ENCODE peak calls at places on chromosomes 5 and 9, in eight cellular contexts. H is fibroblast of pulmonary artery, C is Panc1, W is sigmoid colon, T is suprapubic skin, P is AG09319, S is RWPE1, B is A549. A is an unnamed sample.

GRCh38 chr9:120091206-120091605 is 488.8 kb downstream of the CDK5RAP2 start:
- DNase-seq in H (no peak), T (no peak), C (no peak), P (no peak), S (no peak), W (no peak), B (no peak), A (no peak)

GRCh38 chr9:137694962-137695875 is 76.4 kb downstream of the EHMT1 start:
- DNase-seq in S (no peak), P (no peak), H (peak), W (no peak), B (peak), C (no peak), T (no peak), A (peak)

GRCh38 chr9:90100014-90100413 is 495.2 kb downstream of the GADD45G start:
- DNase-seq in H (no peak), P (no peak), S (no peak), W (no peak), T (no peak), C (no peak), B (no peak), A (no peak)

GRCh38 chr9:92184041-92184564 is 68.9 kb upstream of the SPTLC1 start:
- DNase-seq in W (no peak), C (no peak), S (no peak), B (no peak), T (no peak), P (no peak), H (no peak), A (no peak)

GRCh38 chr5:136036293-136036911 is 7.6 kb downstream of the TGFBI start:
- DNase-seq in H (no peak), C (no peak), P (no peak), W (peak), S (no peak), B (no peak), T (peak), A (no peak)

GRCh38 chr9:16960084-16960483 is 89.6 kb upstream of the BNC2 start:
- DNase-seq in W (no peak), C (no peak), B (no peak), T (no peak), S (peak), P (no peak), H (peak), A (no peak)

GRCh38 chr9:26754494-26755188 is 138.0 kb downstream of the CAAP1 start:
- DNase-seq in H (no peak), P (no peak), W (no peak), T (no peak), S (no peak), C (no peak), B (no peak), A (no peak)

GRCh38 chr9:469672-470040 is 255.0 kb downstream of the DOCK8 start:
- DNase-seq in S (no peak), T (no peak), P (no peak), H (no peak), C (no peak), W (peak), B (no peak), A (no peak)

GRCh38 chr5:6937675-6938074 is 224.4 kb downstream of the TENT4A start:
- DNase-seq in C (no peak), S (no peak), T (no peak), H (no peak), W (no peak), B (no peak), P (no peak), A (no peak)

GRCh38 chr9:129481824-129482511 is 138.9 kb downstream of the C9orf50 start:
- DNase-seq in H (peak), C (no peak), B (no peak), S (no peak), T (no peak), W (no peak), P (no peak), A (no peak)

GRCh38 chr9:100066539-100066938 is 32.3 kb downstream of the ERP44 start:
- DNase-seq in W (no peak), B (no peak), T (no peak), H (peak), C (no peak), P (peak), S (no peak), A (no peak)

GRCh38 chr9:3526166-3526902 is 533 bp upstream of the RFX3 start:
- DNase-seq in H (peak), B (peak), T (peak), P (peak), C (no peak), S (peak), W (peak), A (peak)

GRCh38 chr5:17794829-17795228 is 160.6 kb downstream of the TAF11L14 start:
- DNase-seq in T (no peak), P (no peak), H (no peak), C (no peak), W (no peak), S (no peak), B (no peak), A (no peak)

GRCh38 chr9:81083062-81083461 is 606.3 kb downstream of the TLE1 start:
- DNase-seq in C (no peak), T (no peak), B (no peak), W (peak), P (no peak), H (peak), S (no peak), A (no peak)

GRCh38 chr5:14557840-14558239 is 23.8 kb upstream of the OTULINL start:
- DNase-seq in T (no peak), C (no peak), B (no peak), P (no peak), S (no peak), W (no peak), H (peak), A (no peak)

GRCh38 chr5:35246928-35247644 is 16.8 kb upstream of the PRLR start:
- DNase-seq in C (no peak), T (no peak), W (no peak), S (no peak), H (peak), B (no peak), P (no peak), A (no peak)

GRCh38 chr5:10364186-10364689 is 10.7 kb downstream of the MARCHF6 start:
- DNase-seq in B (no peak), H (no peak), T (no peak), C (no peak), S (no peak), W (no peak), P (no peak), A (peak)

GRCh38 chr5:134223406-134224251 is 2.2 kb downstream of the PPP2CA start:
- DNase-seq in T (no peak), S (no peak), B (no peak), C (no peak), W (no peak), H (peak), P (no peak), A (no peak)

GRCh38 chr9:123487944-123488343 is 131.9 kb downstream of the CRB2 start:
- DNase-seq in C (no peak), P (no peak), B (no peak), T (no peak), W (peak), S (no peak), H (no peak), A (no peak)

GRCh38 chr5:150503977-150504620 is 3.8 kb upstream of the NDST1 start:
- DNase-seq in T (no peak), C (no peak), S (no peak), B (no peak), H (peak), P (no peak), W (peak), A (no peak)

GRCh38 chr9:122374885-122375420 is 4.1 kb downstream of the PTGS1 start:
- DNase-seq in W (peak), S (peak), C (no peak), H (peak), P (peak), B (no peak), T (no peak), A (no peak)

GRCh38 chr9:95512751-95513120 is 4.0 kb downstream of the PTCH1 start:
- DNase-seq in B (no peak), S (no peak), H (peak), W (no peak), T (no peak), C (no peak), P (no peak), A (no peak)

DNA sequence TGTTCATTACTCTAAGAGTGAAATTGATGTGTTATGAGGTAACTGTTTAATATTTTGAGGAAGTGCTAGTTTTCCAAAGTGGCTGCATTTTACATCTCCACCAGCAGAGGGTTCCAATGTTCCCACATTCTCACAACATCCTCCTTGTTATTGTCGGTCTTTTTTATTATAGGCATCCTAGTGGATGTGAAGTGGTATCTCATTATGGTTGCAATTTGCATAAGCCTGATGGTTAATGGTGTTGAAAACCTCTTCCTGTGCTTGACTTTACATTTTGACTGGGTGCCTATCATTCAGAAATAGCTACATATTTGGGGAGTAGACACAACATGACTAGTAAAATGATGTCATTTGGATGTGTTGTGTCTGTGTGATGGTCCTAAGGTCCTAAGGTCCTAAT is 143.6 kb downstream of the MRPS30 start:
- DNase-seq in W (no peak), T (no peak), C (no peak), H (peak), P (no peak), B (peak), S (peak), A (peak)
- TF ChIP-seq CTCF in W (no peak), T (peak), C (peak), H (peak), P (peak), B (peak), S (peak), A (peak)

GRCh38 chr5:75050415-75050814 is 1.9 kb downstream of the GCNT4 start:
- DNase-seq in P (no peak), B (peak), S (no peak), H (peak), T (no peak), W (no peak), C (no peak), A (peak)
- TF ChIP-seq CTCF in P (peak), B (no peak), S (no peak), H (peak), T (no peak), W (no peak), C (peak), A (no peak)

DNA sequence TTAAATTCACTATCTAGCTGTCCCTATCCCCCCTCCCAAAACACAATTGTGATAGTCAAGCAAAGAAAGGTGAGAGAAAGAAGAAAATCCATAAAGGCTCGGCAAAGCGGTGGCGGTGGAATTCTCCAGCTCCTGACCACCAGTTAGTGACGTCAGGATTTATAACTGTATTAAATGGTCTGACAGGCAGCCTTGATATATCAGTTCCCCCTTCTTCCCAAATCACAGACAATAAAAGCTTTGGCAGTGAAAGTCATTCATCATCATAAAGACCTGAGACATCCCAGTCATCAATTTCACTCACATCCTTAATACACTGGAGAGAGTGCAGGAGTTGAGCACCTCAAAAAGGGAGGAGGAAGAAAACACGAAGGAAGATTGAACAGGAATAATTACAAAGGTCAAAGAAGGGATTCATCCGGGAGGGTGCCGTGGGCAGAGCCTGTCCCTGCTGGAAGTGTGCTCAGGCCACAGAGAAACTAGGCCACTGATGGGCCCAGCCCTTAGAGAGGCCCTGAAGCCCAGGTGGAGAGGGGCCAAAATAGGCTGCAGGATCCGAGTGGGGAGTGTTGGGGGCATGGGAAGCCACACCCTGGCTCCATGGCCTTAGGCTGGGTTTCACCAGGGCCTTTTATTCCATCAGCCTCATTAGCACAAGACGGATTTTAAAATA is 131.9 kb downstream of the PAX5 start:
- DNase-seq in H (no peak), B (no peak), P (no peak), C (no peak), T (no peak), S (no peak), W (no peak), A (no peak)
- TF ChIP-seq CTCF in H (no peak), B (no peak), P (no peak), C (no peak), T (no peak), S (no peak), W (no peak), A (no peak)

DNA sequence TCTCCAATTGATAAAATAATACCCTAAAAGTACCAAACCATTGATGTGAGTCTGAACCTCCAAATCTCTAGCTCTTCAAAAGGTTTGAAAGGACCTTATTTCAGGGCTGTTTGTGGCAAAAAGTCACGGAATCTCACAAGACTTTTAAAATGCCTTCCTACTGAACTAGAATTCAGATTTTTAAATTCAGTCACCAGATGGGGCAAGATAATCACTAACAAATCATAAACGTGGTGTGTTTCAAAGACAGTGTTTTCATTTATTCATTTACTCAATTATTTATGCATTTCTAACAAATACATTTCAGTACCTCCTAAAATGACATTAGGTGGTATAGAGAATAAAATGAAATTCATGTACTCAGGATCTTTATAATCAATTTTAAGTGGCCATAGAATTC is 68.2 kb upstream of the SMC2 start:
- DNase-seq in H (peak), W (no peak), C (no peak), B (no peak), T (no peak), S (no peak), P (no peak), A (no peak)
- TF ChIP-seq CTCF in H (no peak), W (no peak), C (no peak), B (no peak), T (no peak), S (no peak), P (peak), A (no peak)

GRCh38 chr5:149453618-149454415 is 74.7 kb upstream of the IL17B start:
- DNase-seq in W (no peak), C (no peak), H (no peak), P (no peak), T (no peak), S (no peak), B (no peak), A (no peak)

GRCh38 chr5:149459891-149460290 is 80.8 kb upstream of the IL17B start:
- DNase-seq in P (no peak), H (no peak), S (no peak), W (no peak), T (no peak), C (no peak), B (no peak), A (no peak)

GRCh38 chr5:149455889-149456409 is 76.9 kb upstream of the IL17B start:
- DNase-seq in T (no peak), W (peak), H (peak), C (no peak), S (no peak), P (no peak), B (no peak), A (no peak)

GRCh38 chr5:149457393-149457763 is 78.3 kb upstream of the IL17B start:
- DNase-seq in T (no peak), H (no peak), P (no peak), W (no peak), B (no peak), C (no peak), S (no peak), A (no peak)

GRCh38 chr5:149456597-149457392 is 77.7 kb upstream of the IL17B start:
- DNase-seq in W (no peak), S (no peak), T (no peak), C (no peak), P (no peak), H (peak), B (no peak), A (no peak)
- TF ChIP-seq CTCF in W (no peak), S (no peak), T (no peak), C (no peak), P (no peak), H (no peak), B (no peak), A (no peak)

GRCh38 chr5:139671096-139671841 is 23.1 kb downstream of the CXXC5 start:
- DNase-seq in H (no peak), B (no peak), T (no peak), W (no peak), P (no peak), C (no peak), S (peak), A (peak)

GRCh38 chr5:139668064-139668880 is 20.1 kb downstream of the CXXC5 start:
- DNase-seq in W (no peak), S (peak), C (no peak), H (no peak), T (no peak), P (no peak), B (no peak), A (no peak)

GRCh38 chr5:139669681-139670368 is 21.7 kb downstream of the CXXC5 start:
- DNase-seq in H (no peak), S (no peak), T (no peak), C (no peak), W (no peak), B (no peak), P (no peak), A (no peak)

GRCh38 chr5:139668924-139669680 is 21.0 kb downstream of the CXXC5 start:
- DNase-seq in P (no peak), S (no peak), B (no peak), T (no peak), C (no peak), W (no peak), H (no peak), A (no peak)

DNA sequence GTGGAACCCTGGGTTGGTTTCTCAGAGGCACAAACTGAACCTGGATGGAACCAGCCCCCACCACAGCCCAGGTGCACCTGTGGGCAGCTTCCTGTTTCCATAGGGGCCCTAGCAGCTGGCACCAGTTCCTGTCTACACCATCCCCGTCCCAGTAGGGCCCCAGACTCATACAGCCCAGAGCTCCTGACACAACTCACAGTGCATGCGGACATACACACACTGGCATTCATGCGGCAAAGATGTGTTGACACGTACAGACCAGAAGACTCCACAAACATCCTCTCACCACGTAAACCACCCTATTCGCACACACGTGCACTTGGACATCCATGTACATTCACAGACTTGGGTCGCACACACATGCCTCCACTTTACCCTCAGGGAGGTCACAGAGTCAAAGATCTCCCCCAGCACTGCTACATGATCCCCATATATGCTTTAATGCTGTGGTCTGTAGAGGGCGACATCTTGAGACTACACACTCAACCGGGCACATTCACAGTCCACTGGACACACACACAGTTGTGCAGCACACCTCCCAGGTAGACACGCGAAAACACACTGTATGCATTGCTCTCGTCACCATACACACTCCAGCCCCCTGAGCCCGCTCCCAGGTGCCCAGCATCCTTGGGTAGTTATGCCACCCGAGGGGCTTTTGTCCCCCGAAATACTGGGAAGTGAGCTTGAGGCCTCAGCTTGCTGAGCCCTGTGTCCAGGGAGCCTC is 22.4 kb downstream of the CXXC5 start:
- DNase-seq in H (no peak), S (no peak), C (no peak), P (no peak), B (peak), W (no peak), T (no peak), A (no peak)
- TF ChIP-seq CTCF in H (peak), S (no peak), C (no peak), P (peak), B (peak), W (no peak), T (no peak), A (peak)

GRCh38 chr5:139885857-139886208 is 90.2 kb downstream of the PSD2 start:
- DNase-seq in W (no peak), B (no peak), H (no peak), P (no peak), C (no peak), S (no peak), T (no peak), A (no peak)
- TF ChIP-seq CTCF in W (no peak), B (no peak), H (no peak), P (no peak), C (no peak), S (no peak), T (no peak), A (no peak)

DNA sequence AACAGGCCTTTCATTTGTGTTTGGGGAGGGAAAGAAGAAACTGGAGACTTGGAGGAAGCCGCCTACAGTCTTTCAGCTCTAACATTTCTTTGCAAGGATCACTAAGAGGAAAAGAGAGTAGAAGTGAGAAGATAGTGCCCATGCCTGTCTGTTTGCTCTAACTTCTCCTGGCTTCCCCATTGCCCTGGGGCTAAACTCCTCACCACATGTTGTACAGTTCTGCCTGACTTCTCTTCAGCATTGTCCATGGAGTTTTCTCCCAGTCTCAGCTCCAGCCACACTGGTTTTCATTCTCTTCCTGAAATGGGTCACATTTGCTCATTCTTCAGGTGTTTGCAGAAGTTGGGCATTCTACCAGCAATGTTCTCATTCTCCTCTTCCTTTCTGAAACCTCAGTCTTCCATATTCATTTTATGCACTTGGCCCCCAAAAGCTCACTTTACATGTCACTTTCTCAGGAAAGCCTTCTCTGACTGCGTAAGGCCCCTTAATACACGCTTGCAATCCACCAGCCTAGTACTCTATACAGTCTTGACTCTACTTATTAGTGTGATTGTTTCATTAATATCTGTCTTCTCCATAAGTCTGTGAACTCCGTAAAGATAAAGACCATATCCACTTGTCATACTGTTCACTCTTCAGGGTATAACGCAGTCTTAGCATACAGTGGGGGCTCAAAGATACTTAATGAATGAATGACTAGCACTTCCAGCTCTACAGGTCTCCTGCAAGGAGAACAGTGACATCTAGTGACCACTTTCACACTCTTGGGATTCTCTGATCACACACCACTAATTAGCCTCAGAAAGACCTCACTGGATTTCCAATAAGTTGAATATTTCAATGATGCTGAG is 40.2 kb upstream of the TRIM32 start:
- DNase-seq in B (peak), T (no peak), W (no peak), P (no peak), H (peak), C (no peak), S (peak), A (peak)
- TF ChIP-seq CTCF in B (peak), T (peak), W (peak), P (peak), H (peak), C (peak), S (peak), A (peak)

GRCh38 chr5:108148715-108149139 is 233.2 kb downstream of the FBXL17 start:
- DNase-seq in B (peak), C (peak), T (no peak), P (no peak), W (no peak), H (peak), S (peak), A (peak)
- TF ChIP-seq CTCF in B (peak), C (peak), T (peak), P (peak), W (peak), H (peak), S (peak), A (peak)

A was measured in Calu3.